ENCODE peak calls at places on chromosome 17, in nine cellular contexts. X is omental fat pad, S is mammary epithelial cell, T is cardiac muscle cell, D is astrocyte of the spinal cord, U is GM10248, V is GM13977, G is sigmoid colon, N is IMR-90. W is an unnamed sample.

GRCh38 chr17:16974569-16975265 is 2.8 kb upstream of the TNFRSF13B start:
- DNase-seq in V (no peak), N (no peak), X (no peak), S (no peak), U (no peak), D (no peak), G (peak), T (no peak), W (no peak)

GRCh38 chr17:27959382-27959709 is 66.2 kb upstream of the LYRM9 start:
- DNase-seq in S (peak), T (no peak), U (no peak), X (no peak), V (no peak), G (no peak), D (no peak), N (peak), W (no peak)

GRCh38 chr17:77382356-77382911 is 241.7 kb downstream of the SEC14L1 start:
- DNase-seq in T (no peak), X (no peak), U (no peak), S (no peak), V (peak), G (no peak), N (no peak), D (no peak), W (peak)

GRCh38 chr17:83058478-83059167 is 20.8 kb upstream of the METRNL start:
- DNase-seq in V (no peak), X (no peak), S (no peak), N (no peak), D (no peak), T (no peak), G (peak), U (no peak), W (no peak)

GRCh38 chr17:55547027-55547670 is 35.9 kb upstream of the SMIM36 start:
- DNase-seq in D (peak), S (peak), V (no peak), X (no peak), T (no peak), U (no peak), G (no peak), N (peak), W (no peak)

GRCh38 chr17:5694507-5694906 is 110.2 kb upstream of the NLRP1 start:
- DNase-seq in T (peak), N (no peak), X (no peak), U (no peak), G (no peak), S (no peak), D (no peak), V (no peak), W (no peak)

GRCh38 chr17:80862341-80862969 is 129.2 kb upstream of the CHMP6 start:
- DNase-seq in V (no peak), N (no peak), T (no peak), G (peak), S (no peak), X (no peak), D (no peak), U (no peak), W (no peak)

GRCh38 chr17:337866-338265 is 14.7 kb downstream of the RPH3AL start:
- DNase-seq in S (no peak), U (no peak), T (no peak), V (no peak), G (no peak), N (no peak), X (no peak), D (no peak), W (no peak)

GRCh38 chr17:40958086-40958953 is 8.4 kb downstream of the KRT39 start:
- DNase-seq in S (no peak), D (no peak), N (no peak), G (no peak), T (no peak), X (no peak), V (no peak), U (no peak), W (no peak)

GRCh38 chr17:17303010-17303846 is at the start of gene NT5M:
- DNase-seq in T (peak), N (peak), D (peak), X (peak), G (peak), U (peak), V (peak), S (peak), W (peak)

GRCh38 chr17:298791-299450 is 53.7 kb downstream of the RPH3AL start:
- DNase-seq in D (no peak), X (no peak), N (no peak), U (no peak), G (peak), T (no peak), V (no peak), S (no peak), W (no peak)

GRCh38 chr17:66938656-66939055 is 25.9 kb upstream of the CACNG4 start:
- DNase-seq in T (no peak), U (no peak), X (no peak), G (no peak), S (no peak), V (no peak), N (no peak), D (no peak), W (no peak)

GRCh38 chr17:32742686-32743538 is 134.0 kb downstream of the MYO1D start:
- DNase-seq in N (no peak), D (no peak), G (no peak), V (no peak), T (no peak), U (no peak), X (no peak), S (no peak), W (no peak)

GRCh38 chr17:45222273-45222993 is 748 bp downstream of the FMNL1 start:
- DNase-seq in T (no peak), V (no peak), U (no peak), S (no peak), D (no peak), G (no peak), X (no peak), N (no peak), W (peak)

GRCh38 chr17:4005296-4006164 is 41.3 kb upstream of the ATP2A3 start:
- DNase-seq in S (no peak), U (no peak), N (no peak), X (no peak), T (no peak), D (no peak), V (no peak), G (no peak), W (no peak)

GRCh38 chr17:67569873-67570272 is 147.9 kb upstream of the NOL11 start:
- DNase-seq in T (no peak), U (no peak), D (no peak), G (peak), X (no peak), N (no peak), V (no peak), S (no peak), W (no peak)

GRCh38 chr17:34892864-34893263 is 68.4 kb downstream of the CCT6B start:
- DNase-seq in X (no peak), D (no peak), G (no peak), T (peak), V (peak), N (no peak), U (no peak), S (no peak), W (peak)

GRCh38 chr17:2090804-2091534 is 36.1 kb downstream of the HIC1 start:
- DNase-seq in T (no peak), G (peak), D (peak), X (no peak), N (peak), V (no peak), S (peak), U (no peak), W (no peak)

GRCh38 chr17:70327723-70328122 is 158.4 kb downstream of the KCNJ2 start:
- DNase-seq in V (no peak), D (no peak), U (no peak), T (no peak), G (no peak), X (no peak), N (no peak), S (no peak), W (no peak)

GRCh38 chr17:7850118-7850504 is 4.8 kb upstream of the TMEM88 start:
- DNase-seq in G (peak), X (no peak), N (no peak), D (no peak), S (no peak), V (no peak), U (no peak), T (no peak), W (no peak)

GRCh38 chr17:60792250-60792898 is 114.7 kb downstream of the BCAS3 start:
- DNase-seq in G (no peak), D (no peak), S (no peak), V (no peak), U (no peak), X (no peak), N (no peak), T (no peak), W (no peak)

GRCh38 chr17:39009471-39010085 is 42.4 kb upstream of the FBXO47 start:
- DNase-seq in S (no peak), X (no peak), V (no peak), D (no peak), T (no peak), N (no peak), G (no peak), U (no peak), W (no peak)

GRCh38 chr17:63274156-63274555 is 171.9 kb downstream of the CYB561 start:
- DNase-seq in S (no peak), G (no peak), X (no peak), V (no peak), D (peak), T (no peak), U (no peak), N (peak), W (no peak)

GRCh38 chr17:7367918-7368596 is 12.8 kb upstream of the TNK1 start:
- DNase-seq in G (no peak), X (no peak), S (no peak), U (no peak), N (no peak), V (no peak), T (no peak), D (no peak), W (no peak)

GRCh38 chr17:18960803-18961511 is 9.0 kb downstream of the SLC5A10 start:
- DNase-seq in G (peak), N (peak), T (peak), S (peak), D (peak), V (peak), X (peak), U (peak), W (peak)

GRCh38 chr17:29722411-29723198 is 99.9 kb upstream of the CORO6 start:
- DNase-seq in N (peak), G (peak), X (no peak), T (peak), V (peak), S (no peak), D (peak), U (peak), W (peak)

GRCh38 chr17:83192161-83192788 is 112.9 kb downstream of the METRNL start:
- DNase-seq in S (no peak), V (no peak), N (peak), T (no peak), X (peak), G (peak), D (peak), U (no peak), W (no peak)

GRCh38 chr17:3385869-3386816 is at the start of gene OR3A2:
- DNase-seq in X (no peak), G (no peak), U (no peak), D (no peak), V (no peak), S (no peak), T (no peak), N (no peak), W (peak)

GRCh38 chr17:44906010-44906646 is 6.9 kb upstream of the EFTUD2 start:
- DNase-seq in G (no peak), U (no peak), D (peak), N (peak), X (no peak), S (peak), V (no peak), T (no peak), W (no peak)

GRCh38 chr17:16933317-16934132 is 38.4 kb downstream of the TNFRSF13B start:
- DNase-seq in V (no peak), S (no peak), G (peak), X (no peak), T (no peak), D (no peak), N (no peak), U (peak), W (no peak)

DNA sequence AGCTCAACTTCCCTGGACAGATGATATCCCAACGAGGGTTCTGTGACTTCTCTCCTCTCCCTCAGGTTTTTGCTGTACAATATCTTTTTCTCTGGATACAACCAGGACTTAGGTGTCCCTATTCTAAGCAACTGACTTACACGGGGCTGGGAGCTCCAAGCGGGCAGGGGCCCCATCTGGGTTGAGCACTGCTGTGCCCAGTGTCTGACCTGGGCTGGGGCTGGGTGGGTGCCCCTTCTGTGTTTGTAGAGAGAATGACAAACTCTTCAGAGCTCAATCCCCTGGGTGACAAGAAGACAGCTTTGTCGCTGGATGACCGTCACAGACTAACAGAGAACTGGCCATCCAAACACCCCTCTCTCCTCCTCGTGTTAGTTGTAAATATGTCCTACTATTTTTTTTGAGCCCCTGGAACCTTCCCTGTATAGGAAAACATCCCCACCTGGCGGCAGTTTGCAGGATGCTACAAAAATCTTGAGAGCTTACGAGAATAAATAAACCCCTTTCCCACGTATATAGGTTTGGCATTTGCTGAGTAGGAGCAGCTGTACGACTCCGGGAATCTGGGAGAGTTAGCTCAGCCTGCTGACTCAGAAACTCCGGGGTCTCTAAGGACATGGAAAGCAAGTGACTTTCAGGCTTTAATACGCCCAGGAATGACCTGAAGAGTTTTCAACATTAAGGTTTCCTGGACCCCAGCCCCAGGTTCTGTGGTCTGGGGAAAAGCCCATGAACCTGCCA is 23.7 kb upstream of the RCVRN start:
- DNase-seq in X (no peak), D (peak), V (no peak), N (peak), U (no peak), G (no peak), T (peak), S (no peak), W (no peak)
- TF ChIP-seq CTCF in X (no peak), D (peak), V (peak), N (peak), U (no peak), G (no peak), T (peak), S (peak), W (no peak)

GRCh38 chr17:75509528-75510258 is 5.6 kb downstream of the CASKIN2 start:
- DNase-seq in S (no peak), G (no peak), X (no peak), T (no peak), N (no peak), V (no peak), D (no peak), U (no peak), W (no peak)
- TF ChIP-seq CTCF in S (no peak), G (no peak), X (no peak), T (no peak), N (no peak), V (no peak), D (no peak), U (no peak), W (no peak)

DNA sequence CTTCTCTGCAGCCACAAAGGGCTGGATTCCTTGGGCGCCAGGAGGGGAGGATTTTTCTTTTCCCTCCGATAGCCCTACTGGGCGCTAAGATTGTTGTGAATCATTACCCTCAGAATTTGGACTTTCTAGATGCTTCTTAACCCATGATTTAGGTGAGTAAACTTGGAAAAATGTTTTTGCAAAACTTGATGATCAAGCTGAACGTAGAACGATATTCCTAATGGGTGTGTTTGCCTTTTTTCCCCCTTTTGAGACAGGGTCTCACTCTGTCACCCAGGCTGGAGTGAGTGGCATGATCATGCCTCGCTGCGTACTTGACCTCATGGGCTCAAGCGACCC is 43.8 kb downstream of the PGS1 start:
- DNase-seq in U (no peak), N (no peak), S (no peak), G (no peak), T (no peak), D (no peak), V (no peak), X (no peak), W (no peak)
- TF ChIP-seq CTCF in U (no peak), N (no peak), S (no peak), G (no peak), T (no peak), D (no peak), V (no peak), X (no peak), W (peak)

GRCh38 chr17:74782571-74782970 is 6.4 kb upstream of the NAT9 start:
- DNase-seq in G (no peak), V (no peak), T (no peak), U (no peak), S (no peak), D (no peak), N (no peak), X (no peak), W (no peak)

GRCh38 chr17:74785981-74786360 is 9.8 kb upstream of the NAT9 start:
- DNase-seq in N (no peak), V (no peak), X (no peak), S (no peak), T (no peak), U (no peak), D (no peak), G (no peak), W (no peak)

GRCh38 chr17:74780443-74781238 is 4.5 kb upstream of the NAT9 start:
- DNase-seq in N (no peak), X (no peak), V (no peak), D (peak), T (no peak), U (no peak), S (no peak), G (no peak), W (peak)

GRCh38 chr17:74786411-74787097 is 10.4 kb upstream of the NAT9 start:
- DNase-seq in G (no peak), S (no peak), U (no peak), D (no peak), N (no peak), X (no peak), V (no peak), T (no peak), W (no peak)

DNA sequence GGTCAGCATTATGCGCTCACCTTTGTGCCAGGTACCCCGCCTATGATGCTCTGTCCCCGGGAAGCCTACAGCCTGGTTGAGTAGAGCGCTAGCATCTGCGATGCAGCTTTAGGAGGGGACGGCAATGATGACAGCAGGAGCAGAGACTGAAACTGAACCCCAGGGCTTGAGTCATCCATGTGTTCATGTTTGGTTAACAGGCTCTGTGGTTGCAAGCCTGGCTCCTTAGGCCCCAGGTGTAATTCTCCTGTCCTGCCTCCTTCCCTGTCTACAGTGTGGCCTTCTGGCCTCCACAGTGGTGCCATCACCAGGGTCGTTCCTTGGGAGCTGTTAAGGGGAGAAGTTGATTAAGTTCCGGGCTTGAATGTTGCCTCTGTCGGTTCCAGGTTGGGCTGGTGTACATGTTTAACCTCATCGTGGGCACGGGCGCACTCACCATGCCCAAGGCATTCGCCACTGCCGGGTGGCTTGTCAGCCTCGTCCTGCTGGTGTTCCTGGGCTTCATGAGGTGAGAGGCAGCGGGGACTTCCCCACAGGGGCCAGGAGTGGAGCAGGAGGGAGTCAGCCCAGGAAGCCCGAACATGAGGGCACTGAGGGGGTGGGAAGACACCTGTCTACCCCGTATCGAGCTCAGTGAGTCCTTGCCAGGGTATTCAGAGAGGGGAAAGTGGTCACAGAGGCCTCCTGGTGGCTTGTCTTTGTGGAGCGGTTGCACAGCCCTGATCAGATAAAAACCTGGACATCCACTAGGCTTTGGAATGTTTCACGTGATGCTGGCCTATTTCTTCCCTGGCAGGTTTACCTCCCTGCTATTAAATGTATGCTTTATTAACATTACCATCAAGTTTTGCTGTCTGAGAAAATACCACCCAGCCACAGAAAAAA is 9.2 kb upstream of the NAT9 start:
- DNase-seq in N (no peak), T (no peak), D (no peak), X (no peak), V (no peak), G (no peak), U (no peak), S (no peak), W (peak)
- TF ChIP-seq CTCF in N (peak), T (no peak), D (peak), X (no peak), V (no peak), G (no peak), U (no peak), S (no peak), W (no peak)

GRCh38 chr17:13640559-13640958 is 38.8 kb upstream of the HS3ST3A1 start:
- DNase-seq in U (no peak), S (no peak), X (no peak), N (peak), D (no peak), G (no peak), T (no peak), V (no peak), W (no peak)
- TF ChIP-seq CTCF in U (no peak), S (no peak), X (no peak), N (no peak), D (no peak), G (no peak), T (no peak), V (no peak), W (no peak)

DNA sequence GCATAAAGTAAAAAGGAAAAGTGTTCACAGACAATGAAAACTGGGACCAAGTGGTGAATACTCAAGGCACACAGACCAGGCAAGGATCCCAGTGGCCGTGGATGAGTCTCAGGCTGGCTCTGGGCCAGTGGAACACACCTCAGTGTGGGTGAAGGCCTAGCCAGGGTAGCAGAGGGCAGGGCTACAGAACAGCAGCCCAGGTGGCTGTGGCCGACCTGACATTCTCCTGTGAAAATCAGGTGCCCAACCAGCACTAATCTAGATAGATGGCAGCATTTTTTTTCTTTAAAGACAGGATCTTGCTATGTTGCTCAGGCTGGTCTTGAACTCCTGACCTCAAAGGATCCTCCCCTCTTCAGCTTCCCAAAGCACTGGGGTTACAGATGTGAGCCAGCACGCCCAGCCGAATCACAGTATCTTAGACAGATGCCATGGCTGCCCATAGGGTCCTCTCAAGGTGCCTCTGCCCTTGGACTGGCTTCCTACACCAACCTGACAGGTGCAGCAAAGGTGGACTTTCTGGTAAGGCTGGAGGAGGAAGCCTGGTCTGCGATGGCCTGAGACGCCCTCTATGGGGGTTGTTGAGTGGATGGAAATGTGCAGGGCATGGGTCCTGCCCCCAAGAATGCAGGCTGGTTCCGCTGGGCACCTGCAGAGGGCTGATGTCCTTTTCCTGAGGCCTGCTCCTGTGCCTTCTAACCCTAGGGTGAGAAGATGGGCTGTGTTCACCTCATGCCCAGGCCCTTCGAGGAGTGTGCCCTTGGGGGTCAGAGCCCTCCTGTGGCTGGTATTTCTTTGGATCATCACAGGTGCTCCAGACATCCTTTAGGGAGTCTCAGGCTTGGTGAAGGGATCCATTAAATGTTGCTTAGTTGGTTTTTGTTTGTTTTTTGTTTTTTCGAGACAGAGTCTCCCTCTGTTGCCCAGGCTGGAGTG is 3.8 kb upstream of the P4HB start:
- DNase-seq in U (no peak), D (no peak), X (no peak), G (no peak), N (no peak), T (no peak), V (no peak), S (no peak), W (no peak)
- TF ChIP-seq CTCF in U (no peak), D (no peak), X (no peak), G (no peak), N (no peak), T (no peak), V (no peak), S (no peak), W (no peak)

GRCh38 chr17:48149174-48150106 is 41.9 kb downstream of the SNX11 start:
- DNase-seq in N (no peak), S (no peak), D (no peak), T (no peak), U (no peak), X (no peak), V (no peak), G (no peak), W (no peak)
- TF ChIP-seq CTCF in N (no peak), S (no peak), D (no peak), T (no peak), U (no peak), X (no peak), V (no peak), G (no peak), W (no peak)